ENCODE peak calls at places on chromosomes 16 and 17, in nine cellular contexts. E is left kidney; P is Kasumi-1; L is stimulated activated CD4-positive, alpha-beta T cell treated with anti-CD3 and anti-CD28 coated beads, Interleukin-4, amount 100 ng/mL, for 4 hours; Z is HT1080; F is SHP77; W is left colon; Y is IMR-90; N is stimulated activated CD8-positive, alpha-beta memory T cell treated with anti-CD3 and anti-CD28 coated beads, Interleukin-15, amount 100 ng/mL, for 24 hours. H is an unnamed sample.

GRCh38 chr17:81018044-81018802 is 16.7 kb upstream of the BAIAP2 start:
- DNase-seq in P (peak; percentile 83), L (no peak), W (no peak), F (no peak), Z (no peak), E (peak; percentile 78), N (no peak), Y (peak; percentile 63), H (no peak)

GRCh38 chr17:74759243-74759801 is 10.9 kb downstream of the NHERF1 start:
- DNase-seq in E (peak; percentile 28), P (peak; percentile 93), W (peak; percentile 51), Y (no peak), F (no peak), L (no peak), Z (peak; percentile 63), N (no peak), H (peak; percentile 77)

GRCh38 chr16:61678182-61678581 is 358.1 kb downstream of the CDH8 start:
- DNase-seq in P (no peak), L (no peak), Z (no peak), W (no peak), N (no peak), Y (no peak), E (no peak), F (no peak), H (no peak)

GRCh38 chr17:3693829-3694231 is 2.1 kb downstream of the P2RX5 start:
- DNase-seq in E (no peak), L (no peak), P (no peak), F (no peak), W (no peak), Z (no peak), N (no peak), Y (no peak), H (peak; percentile 28)

GRCh38 chr16:1812732-1813163 is 13.9 kb downstream of the HAGH start:
- DNase-seq in Z (peak; percentile 12), F (peak; percentile 68), N (no peak), W (peak; percentile 79), Y (peak; percentile 85), E (peak; percentile 92), P (no peak), L (peak; percentile 56), H (peak; percentile 69)

GRCh38 chr17:48023408-48024148 is 14.0 kb downstream of the COPZ2 start:
- DNase-seq in N (no peak), W (peak; percentile 84), L (peak; percentile 24), P (peak; percentile 52), Y (peak; percentile 32), Z (peak; percentile 87), E (peak; percentile 88), F (peak; percentile 91), H (peak; percentile 85)

GRCh38 chr16:29009050-29009837 is 24.4 kb downstream of the LAT start:
- DNase-seq in P (peak; percentile 32), N (no peak), L (peak; percentile 59), Z (no peak), Y (no peak), W (no peak), E (no peak), F (no peak), H (no peak)

GRCh38 chr16:47734987-47735594 is 274.0 kb downstream of the PHKB start:
- DNase-seq in Y (no peak), L (no peak), N (no peak), F (no peak), E (no peak), Z (no peak), P (no peak), W (peak; percentile 64), H (no peak)

GRCh38 chr17:37708616-37709212 is 36.1 kb downstream of the HNF1B start:
- DNase-seq in W (peak; percentile 60), P (no peak), Y (peak; percentile 53), F (no peak), E (peak; percentile 62), N (no peak), L (no peak), Z (peak; percentile 60), H (peak; percentile 31)

GRCh38 chr16:12329246-12329995 is 352.9 kb downstream of the SNX29 start:
- DNase-seq in P (no peak), W (no peak), Z (no peak), N (no peak), F (no peak), Y (no peak), E (no peak), L (no peak), H (no peak)

GRCh38 chr17:57403241-57403640 is 146.9 kb downstream of the MSI2 start:
- DNase-seq in N (no peak), W (no peak), L (no peak), P (no peak), Z (no peak), E (no peak), Y (no peak), F (no peak), H (no peak)

GRCh38 chr17:13420294-13421277 is 181.1 kb downstream of the HS3ST3A1 start:
- DNase-seq in F (peak; percentile 75), Z (peak; percentile 85), W (no peak), P (no peak), L (no peak), E (no peak), N (no peak), Y (peak; percentile 92), H (peak; percentile 34)

GRCh38 chr17:35073991-35074627 is 10.6 kb upstream of the RFFL start:
- DNase-seq in Y (no peak), L (no peak), P (no peak), W (no peak), E (no peak), Z (no peak), N (no peak), F (no peak), H (peak; percentile 44)

GRCh38 chr16:20178297-20178696 is 104.6 kb upstream of the GPR139 start:
- DNase-seq in P (no peak), E (no peak), N (no peak), W (no peak), Y (no peak), L (no peak), Z (no peak), F (no peak), H (no peak)

GRCh38 chr16:50015631-50016030 is 9.4 kb upstream of the CNEP1R1 start:
- DNase-seq in Z (no peak), N (no peak), F (no peak), P (no peak), L (no peak), Y (no peak), W (no peak), E (no peak), H (no peak)

GRCh38 chr16:84175351-84176081 is 11.3 kb downstream of the TAF1C start:
- DNase-seq in F (no peak), Z (peak; percentile 54), L (peak; percentile 63), N (no peak), W (peak; percentile 58), P (peak; percentile 63), E (peak; percentile 88), Y (peak; percentile 53), H (no peak)

GRCh38 chr17:10879110-10879509 is 41.2 kb upstream of the PIRT start:
- DNase-seq in L (no peak), Z (no peak), E (peak; percentile 74), F (peak; percentile 9), P (no peak), W (peak; percentile 32), Y (no peak), N (no peak), H (no peak)

GRCh38 chr17:17028059-17028877 is 14.0 kb upstream of the MPRIP start:
- DNase-seq in N (no peak), F (peak; percentile 95), Y (peak; percentile 35), P (no peak), W (peak; percentile 93), L (no peak), E (peak; percentile 78), Z (peak; percentile 98), H (peak; percentile 100)

GRCh38 chr17:39237586-39237985 is 11.8 kb upstream of the STAC2 start:
- DNase-seq in Y (no peak), F (no peak), P (no peak), N (no peak), L (no peak), Z (no peak), E (no peak), W (no peak), H (no peak)

H was measured in A172.